ENCODE peak calls at places on chromosomes 4 and X, in six cellular contexts. One of them, this sample, is unnamed. For H3K4me1, the result is how much of the 10 kb centered on the place peaks cover.

GRCh38 chr4:176186721-176187395 is 8.5 kb downstream of the SPATA4 start:
- DNase-seq in ascending aorta: no peak
- DNase-seq in H9: no peak
- DNase-seq in foreskin keratinocyte: no peak
- DNase-seq in astrocyte: no peak
- DNase-seq in PC-9: no peak
- DNase-seq in this sample: no peak

GRCh38 chrX:110397353-110397752 is 38.7 kb downstream of the RTL9 start:
- DNase-seq in astrocyte: no peak
- DNase-seq in ascending aorta: no peak
- DNase-seq in foreskin keratinocyte: no peak
- DNase-seq in H9: no peak
- DNase-seq in PC-9: peak
- DNase-seq in this sample: no peak

GRCh38 chrX:153063315-153063714 is 7.0 kb downstream of the PNMA3 start:
- DNase-seq in foreskin keratinocyte: no peak
- DNase-seq in PC-9: no peak
- DNase-seq in H9: no peak
- DNase-seq in astrocyte: peak
- DNase-seq in ascending aorta: no peak
- DNase-seq in this sample: no peak

GRCh38 chr4:156981262-156981661 is 9.7 kb upstream of the PDGFC start:
- DNase-seq in astrocyte: no peak
- DNase-seq in H9: no peak
- DNase-seq in foreskin keratinocyte: no peak
- DNase-seq in PC-9: no peak
- DNase-seq in ascending aorta: no peak
- DNase-seq in this sample: no peak

GRCh38 chr4:1201851-1202525 is 29.6 kb upstream of the SPON2 start:
- DNase-seq in ascending aorta: no peak
- DNase-seq in PC-9: no peak
- DNase-seq in H9: no peak
- DNase-seq in foreskin keratinocyte: no peak
- DNase-seq in astrocyte: peak
- DNase-seq in this sample: peak

GRCh38 chr4:87097075-87097474 is 123.3 kb downstream of the KLHL8 start:
- DNase-seq in ascending aorta: no peak
- DNase-seq in H9: peak
- DNase-seq in foreskin keratinocyte: no peak
- DNase-seq in astrocyte: no peak
- DNase-seq in PC-9: no peak
- DNase-seq in this sample: no peak

GRCh38 chrX:134396174-134396573 is 63.8 kb upstream of the HPRT1 start:
- DNase-seq in foreskin keratinocyte: no peak
- DNase-seq in astrocyte: peak
- DNase-seq in ascending aorta: no peak
- DNase-seq in PC-9: peak
- DNase-seq in H9: no peak
- DNase-seq in this sample: no peak

GRCh38 chr4:7416745-7417432 is 17.8 kb downstream of the PSAPL1 start:
- DNase-seq in ascending aorta: no peak
- DNase-seq in PC-9: no peak
- DNase-seq in astrocyte: no peak
- DNase-seq in foreskin keratinocyte: no peak
- DNase-seq in H9: peak
- DNase-seq in this sample: no peak

GRCh38 chr4:109472343-109472761 is 38.7 kb downstream of the SEC24B start:
- DNase-seq in PC-9: peak
- DNase-seq in astrocyte: peak
- DNase-seq in ascending aorta: no peak
- DNase-seq in foreskin keratinocyte: peak
- DNase-seq in H9: no peak
- DNase-seq in this sample: no peak

GRCh38 chr4:120443111-120443510 is 376.5 kb upstream of the MAD2L1 start:
- DNase-seq in H9: no peak
- DNase-seq in PC-9: no peak
- DNase-seq in ascending aorta: no peak
- DNase-seq in foreskin keratinocyte: no peak
- DNase-seq in astrocyte: no peak
- DNase-seq in this sample: no peak

GRCh38 chr4:156242390-156242789 is 288.7 kb upstream of the CTSO start:
- DNase-seq in H9: no peak
- DNase-seq in ascending aorta: no peak
- DNase-seq in foreskin keratinocyte: no peak
- DNase-seq in astrocyte: peak
- DNase-seq in PC-9: no peak
- DNase-seq in this sample: no peak

GRCh38 chr4:81065446-81065845 is 34.9 kb downstream of the BMP3 start:
- DNase-seq in astrocyte: no peak
- DNase-seq in ascending aorta: no peak
- DNase-seq in PC-9: no peak
- DNase-seq in H9: no peak
- DNase-seq in foreskin keratinocyte: no peak
- DNase-seq in this sample: no peak

GRCh38 chrX:150487369-150488094 is 80.9 kb upstream of the MTM1 start:
- DNase-seq in ascending aorta: no peak
- DNase-seq in astrocyte: no peak
- DNase-seq in foreskin keratinocyte: no peak
- DNase-seq in H9: no peak
- DNase-seq in PC-9: no peak
- DNase-seq in this sample: no peak

DNA sequence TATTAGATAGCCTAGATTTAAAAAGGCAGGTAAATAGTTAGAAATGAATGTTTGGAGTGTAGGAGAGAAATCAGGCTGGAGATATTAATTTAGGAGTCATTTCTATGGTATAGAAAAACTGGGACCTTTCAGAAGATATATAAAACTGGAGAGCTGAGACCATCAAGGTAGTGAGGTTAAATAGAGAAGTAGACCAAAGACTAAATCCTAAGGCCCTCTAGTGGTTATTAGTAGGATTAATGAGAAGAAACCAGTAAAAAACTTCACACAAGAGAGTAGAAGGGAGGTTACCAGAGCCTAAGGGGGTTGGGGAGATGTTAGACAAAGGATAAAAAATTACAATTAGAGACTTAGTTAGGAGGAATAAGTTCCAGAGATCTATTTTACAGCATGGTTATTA is 351.0 kb upstream of the SPANXN1 start:
- DNase-seq in astrocyte: no peak
- DNase-seq in ascending aorta: no peak
- DNase-seq in foreskin keratinocyte: peak
- DNase-seq in PC-9: no peak
- DNase-seq in H9: no peak
- DNase-seq in this sample: no peak
- TF ChIP-seq CTCF in astrocyte: no peak
- TF ChIP-seq CTCF in ascending aorta: no peak
- TF ChIP-seq CTCF in foreskin keratinocyte: no peak
- TF ChIP-seq CTCF in PC-9: peak
- TF ChIP-seq CTCF in H9: peak
- TF ChIP-seq CTCF in this sample: no peak

GRCh38 chr4:55407764-55408163 is 12.0 kb downstream of the TMEM165 start:
- DNase-seq in astrocyte: no peak
- DNase-seq in PC-9: no peak
- DNase-seq in H9: no peak
- DNase-seq in foreskin keratinocyte: no peak
- DNase-seq in ascending aorta: no peak
- DNase-seq in this sample: no peak
- H3K27ac ChIP-seq in astrocyte: no peak
- H3K27ac ChIP-seq in PC-9: no peak
- H3K27ac ChIP-seq in H9: no peak
- H3K27ac ChIP-seq in foreskin keratinocyte: no peak
- H3K27ac ChIP-seq in ascending aorta: no peak
- H3K27ac ChIP-seq in this sample: no peak

DNA sequence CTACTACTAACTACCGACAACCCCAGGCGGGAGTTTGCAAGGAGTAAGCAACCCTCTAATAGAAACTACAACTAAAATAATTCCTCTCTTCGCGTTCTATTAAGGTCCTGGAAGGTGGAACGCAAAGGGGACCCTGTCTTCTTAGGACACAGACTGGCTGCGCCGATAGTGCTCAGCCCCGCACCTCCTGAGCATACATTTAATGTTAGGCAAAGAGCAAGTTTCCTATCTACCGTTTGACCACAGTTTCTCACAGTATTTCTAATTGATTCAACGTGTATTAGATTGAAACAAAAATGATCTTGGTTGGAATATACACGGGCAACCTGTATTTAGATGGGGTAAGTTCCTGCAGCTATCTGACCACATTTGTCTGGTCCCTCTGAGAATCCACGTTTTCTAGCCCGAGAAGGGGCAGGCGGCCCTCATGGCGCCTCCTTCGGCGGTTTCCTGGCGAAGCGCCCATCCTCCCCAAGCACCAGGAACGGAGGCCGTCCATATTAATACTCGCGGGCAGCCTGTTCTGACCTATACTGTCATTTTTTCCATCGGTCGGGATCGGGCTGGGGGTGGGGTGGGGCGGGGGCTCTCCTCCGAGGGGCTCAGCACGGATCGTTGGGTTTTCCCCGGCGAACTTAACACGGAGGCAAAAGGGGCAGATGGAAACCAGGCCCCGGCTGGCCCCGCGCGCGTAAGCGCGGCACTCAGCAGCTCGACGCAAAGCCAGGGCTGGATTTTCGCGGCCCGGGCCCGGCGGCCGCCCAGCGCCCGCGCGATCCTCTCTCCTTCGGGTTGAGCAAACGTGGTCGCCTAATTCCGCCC is 77.0 kb upstream of the BCOR start:
- DNase-seq in astrocyte: peak
- DNase-seq in foreskin keratinocyte: no peak
- DNase-seq in H9: peak
- DNase-seq in PC-9: no peak
- DNase-seq in ascending aorta: no peak
- DNase-seq in this sample: peak
- H3K4me1 ChIP-seq in astrocyte: under half
- H3K4me1 ChIP-seq in foreskin keratinocyte: under half
- H3K4me1 ChIP-seq in H9: under half
- H3K4me1 ChIP-seq in PC-9: under half
- H3K4me1 ChIP-seq in ascending aorta: under half
- H3K4me1 ChIP-seq in this sample: under half

GRCh38 chr4:133275246-133275645 is 126.2 kb downstream of the PCDH10 start:
- DNase-seq in PC-9: no peak
- DNase-seq in ascending aorta: no peak
- DNase-seq in astrocyte: no peak
- DNase-seq in H9: no peak
- DNase-seq in foreskin keratinocyte: no peak
- DNase-seq in this sample: no peak
- TF ChIP-seq CTCF in PC-9: no peak
- TF ChIP-seq CTCF in ascending aorta: no peak
- TF ChIP-seq CTCF in astrocyte: no peak
- TF ChIP-seq CTCF in H9: no peak
- TF ChIP-seq CTCF in foreskin keratinocyte: no peak
- TF ChIP-seq CTCF in this sample: no peak

GRCh38 chr4:38078590-38079381 is 118.6 kb downstream of the PTTG2 start:
- DNase-seq in ascending aorta: no peak
- DNase-seq in PC-9: peak
- DNase-seq in H9: no peak
- DNase-seq in astrocyte: peak
- DNase-seq in foreskin keratinocyte: peak
- DNase-seq in this sample: no peak
- H3K27ac ChIP-seq in ascending aorta: peak
- H3K27ac ChIP-seq in PC-9: peak
- H3K27ac ChIP-seq in H9: no peak
- H3K27ac ChIP-seq in astrocyte: peak
- H3K27ac ChIP-seq in foreskin keratinocyte: peak
- H3K27ac ChIP-seq in this sample: peak

GRCh38 chr4:153490985-153491483 is 24.9 kb downstream of the TMEM131L start:
- DNase-seq in astrocyte: no peak
- DNase-seq in ascending aorta: no peak
- DNase-seq in foreskin keratinocyte: no peak
- DNase-seq in H9: no peak
- DNase-seq in PC-9: no peak
- DNase-seq in this sample: no peak

GRCh38 chr4:153488006-153488718 is 22.0 kb downstream of the TMEM131L start:
- DNase-seq in foreskin keratinocyte: no peak
- DNase-seq in PC-9: no peak
- DNase-seq in astrocyte: peak
- DNase-seq in ascending aorta: no peak
- DNase-seq in H9: no peak
- DNase-seq in this sample: no peak

GRCh38 chr4:153486281-153487151 is 20.4 kb downstream of the TMEM131L start:
- DNase-seq in H9: peak
- DNase-seq in ascending aorta: no peak
- DNase-seq in astrocyte: peak
- DNase-seq in PC-9: peak
- DNase-seq in foreskin keratinocyte: peak
- DNase-seq in this sample: peak

GRCh38 chr4:153489856-153490558 is 23.8 kb downstream of the TMEM131L start:
- DNase-seq in ascending aorta: no peak
- DNase-seq in astrocyte: no peak
- DNase-seq in foreskin keratinocyte: no peak
- DNase-seq in PC-9: no peak
- DNase-seq in H9: no peak
- DNase-seq in this sample: no peak

DNA sequence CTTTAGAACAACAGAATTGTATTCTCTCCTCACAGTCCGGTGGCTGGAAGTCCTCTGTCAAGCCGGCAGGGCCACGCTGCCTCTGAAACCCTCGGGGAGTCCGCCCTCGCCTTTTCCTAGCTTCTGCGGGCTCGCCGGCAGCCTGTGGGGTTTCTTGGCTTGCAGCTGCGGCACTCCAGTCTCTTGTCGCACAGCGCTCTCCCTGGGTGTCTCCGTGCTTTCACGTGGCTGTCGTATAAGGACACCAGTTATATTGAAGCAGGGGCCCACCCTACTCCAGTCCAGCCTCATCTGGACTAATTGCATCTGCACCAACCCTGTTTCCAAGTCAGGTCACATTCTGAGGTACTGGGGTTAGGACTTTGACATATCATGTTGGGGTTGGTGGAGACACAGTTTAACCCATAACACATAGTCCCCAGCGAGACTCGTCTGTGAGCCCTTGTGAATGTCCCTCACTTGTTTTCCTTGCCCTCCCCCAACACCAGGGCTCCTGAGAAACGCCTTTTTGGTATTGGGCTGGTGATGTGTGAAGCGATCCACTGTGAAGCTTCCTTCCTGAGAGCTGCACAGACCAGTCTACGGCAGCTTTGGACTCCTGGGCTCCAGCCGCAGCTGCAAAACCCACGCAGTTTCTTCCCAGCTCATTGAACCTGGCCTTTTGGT is 22.7 kb downstream of the TMEM131L start:
- DNase-seq in ascending aorta: no peak
- DNase-seq in PC-9: no peak
- DNase-seq in astrocyte: no peak
- DNase-seq in H9: peak
- DNase-seq in foreskin keratinocyte: no peak
- DNase-seq in this sample: peak
- H3K4me1 ChIP-seq in ascending aorta: under half
- H3K4me1 ChIP-seq in PC-9: under half
- H3K4me1 ChIP-seq in astrocyte: under half
- H3K4me1 ChIP-seq in H9: under half
- H3K4me1 ChIP-seq in foreskin keratinocyte: under half
- H3K4me1 ChIP-seq in this sample: half or more

DNA sequence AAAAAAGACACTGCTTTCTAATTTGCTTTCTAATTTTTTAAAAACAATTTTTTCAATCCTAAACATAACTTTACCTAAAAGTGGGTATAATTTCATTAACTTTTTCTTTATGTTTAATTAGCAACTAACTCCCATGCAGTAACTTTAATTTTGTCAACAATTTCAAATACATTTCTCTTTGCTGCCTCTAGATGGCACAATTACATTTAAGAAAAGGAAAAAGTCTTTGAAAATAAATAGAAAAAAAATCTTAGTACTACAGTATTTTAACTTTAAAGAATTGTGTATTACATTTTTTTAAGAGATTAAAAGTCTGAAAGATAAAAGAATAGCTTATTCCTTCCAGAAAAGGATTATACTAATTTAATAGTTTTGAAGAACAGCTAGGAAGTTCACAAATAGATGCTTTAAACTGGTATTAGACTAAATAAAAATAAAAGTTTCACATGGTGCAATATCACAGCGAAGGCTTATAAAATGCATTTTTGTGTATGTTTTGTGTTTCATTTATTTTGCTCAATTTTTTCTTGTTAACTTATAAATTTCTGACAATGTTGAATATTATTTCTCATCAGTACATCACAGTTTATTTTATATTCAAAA is 105.1 kb downstream of the ADGRA3 start:
- DNase-seq in foreskin keratinocyte: no peak
- DNase-seq in PC-9: peak
- DNase-seq in astrocyte: no peak
- DNase-seq in ascending aorta: no peak
- DNase-seq in H9: no peak
- DNase-seq in this sample: no peak
- TF ChIP-seq CTCF in foreskin keratinocyte: peak
- TF ChIP-seq CTCF in PC-9: peak
- TF ChIP-seq CTCF in astrocyte: peak
- TF ChIP-seq CTCF in ascending aorta: peak
- TF ChIP-seq CTCF in H9: peak
- TF ChIP-seq CTCF in this sample: peak